ENCODE peak calls at places on chromosomes 11 and 22, in eight cellular contexts. N is left lung; Y is nephron progenitor cell; K is activated effector memory CD4-positive, alpha-beta T cell treated with anti-CD3 and anti-CD28 coated beads, Interleukin-2, amount 50 U/mL, for 16 hours; T is T-helper 2 cell; Z is suprapubic skin; F is adrenal gland; E is RCC 7860. B is an unnamed sample.

GRCh38 chr22:20990184-20991180 is 8.4 kb downstream of the LZTR1 start:
- DNase-seq in N (peak), Y (no peak), K (no peak), T (no peak), Z (no peak), F (no peak), E (no peak), B (no peak)

GRCh38 chr11:93906486-93906885 is 56.1 kb upstream of the VSTM5 start:
- DNase-seq in N (no peak), Y (no peak), K (no peak), T (no peak), Z (no peak), F (no peak), E (no peak), B (no peak)

GRCh38 chr11:68303982-68304780 is 8.2 kb upstream of the LRP5 start:
- DNase-seq in N (no peak), Y (no peak), K (no peak), T (no peak), Z (no peak), F (no peak), E (no peak), B (no peak)

GRCh38 chr22:43643362-43643761 is 168.7 kb downstream of the EFCAB6 start:
- DNase-seq in N (no peak), Y (no peak), K (no peak), T (no peak), Z (no peak), F (no peak), E (no peak), B (no peak)

GRCh38 chr11:74702383-74703007 is 28.7 kb downstream of the CHRDL2 start:
- DNase-seq in N (peak), Y (peak), K (peak), T (peak), Z (no peak), F (peak), E (peak), B (peak)

GRCh38 chr11:120784566-120785251 is 239.2 kb upstream of the TBCEL start:
- DNase-seq in N (no peak), Y (peak), K (no peak), T (no peak), Z (peak), F (no peak), E (no peak), B (no peak)

GRCh38 chr11:106389096-106389495 is 311.6 kb downstream of the AASDHPPT start:
- DNase-seq in N (no peak), Y (no peak), K (no peak), T (no peak), Z (no peak), F (no peak), E (peak), B (no peak)

GRCh38 chr22:30054764-30055069 is 25.5 kb upstream of the HORMAD2 start:
- DNase-seq in N (no peak), Y (no peak), K (no peak), T (no peak), Z (no peak), F (no peak), E (no peak), B (no peak)

GRCh38 chr11:844693-845644 is 2.3 kb downstream of the TSPAN4 start:
- DNase-seq in N (peak), Y (peak), K (no peak), T (no peak), Z (peak), F (peak), E (peak), B (no peak)

GRCh38 chr11:118607401-118608267 is at the start of gene PHLDB1:
- DNase-seq in N (peak), Y (peak), K (peak), T (peak), Z (no peak), F (peak), E (peak), B (peak)

GRCh38 chr22:20298803-20299735 is 20.8 kb downstream of the DGCR6L start:
- DNase-seq in N (peak), Y (peak), K (peak), T (peak), Z (peak), F (peak), E (no peak), B (peak)

GRCh38 chr11:2930705-2931415 is 1.6 kb upstream of the PHLDA2 start:
- DNase-seq in N (peak), Y (peak), K (peak), T (no peak), Z (no peak), F (peak), E (peak), B (peak)

GRCh38 chr11:92939305-92939704 is 30.1 kb upstream of the MTNR1B start:
- DNase-seq in N (no peak), Y (no peak), K (no peak), T (no peak), Z (no peak), F (no peak), E (no peak), B (no peak)

GRCh38 chr11:72507050-72507449 is 72.7 kb upstream of the CLPB start:
- DNase-seq in N (no peak), Y (no peak), K (no peak), T (no peak), Z (no peak), F (no peak), E (no peak), B (no peak)

GRCh38 chr11:84019576-84020194 is 733.5 kb upstream of the CCDC90B start:
- DNase-seq in N (no peak), Y (no peak), K (no peak), T (no peak), Z (no peak), F (peak), E (no peak), B (no peak)

GRCh38 chr11:61532136-61533038 is 23.8 kb downstream of the LRRC10B start:
- DNase-seq in N (no peak), Y (no peak), K (peak), T (no peak), Z (no peak), F (peak), E (peak), B (peak)

GRCh38 chr11:20156280-20156875 is 3.9 kb downstream of the DBX1 start:
- DNase-seq in N (peak), Y (peak), K (peak), T (peak), Z (no peak), F (no peak), E (no peak), B (no peak)

GRCh38 chr11:1553808-1554594 is 18.1 kb downstream of the DUSP8 start:
- DNase-seq in N (peak), Y (no peak), K (no peak), T (no peak), Z (no peak), F (no peak), E (no peak), B (no peak)

GRCh38 chr11:86278226-86278625 is 23.8 kb upstream of the HIKESHI start:
- DNase-seq in N (no peak), Y (no peak), K (no peak), T (no peak), Z (no peak), F (no peak), E (no peak), B (no peak)

GRCh38 chr11:111177037-111177988 is 68.2 kb upstream of the POU2AF2 start:
- DNase-seq in N (no peak), Y (no peak), K (no peak), T (no peak), Z (no peak), F (no peak), E (no peak), B (peak)

GRCh38 chr11:60951909-60952741 is at the start of gene SLC15A3:
- DNase-seq in N (peak), Y (peak), K (peak), T (no peak), Z (no peak), F (peak), E (no peak), B (peak)

B was measured in activated B cell treated with CpG ODN at 0.5 μM for 24 hours.